ENCODE peak calls at places on chromosomes 4 and X, in six cellular contexts. One of them, this sample, is unnamed.

GRCh38 chrX:79182616-79183015 is 38.1 kb downstream of the GPR174 start:
- DNase-seq in naive thymus-derived CD4-positive, alpha-beta T cell: no peak
- DNase-seq in CD8-positive, alpha-beta memory T cell: no peak
- DNase-seq in transverse colon: no peak
- DNase-seq in Karpas-422: no peak
- DNase-seq in right lobe of liver: no peak
- DNase-seq in this sample: no peak

GRCh38 chrX:72347366-72347765 is 41.7 kb upstream of the CITED1 start:
- DNase-seq in CD8-positive, alpha-beta memory T cell: no peak
- DNase-seq in transverse colon: no peak
- DNase-seq in Karpas-422: no peak
- DNase-seq in right lobe of liver: no peak
- DNase-seq in naive thymus-derived CD4-positive, alpha-beta T cell: no peak
- DNase-seq in this sample: no peak

GRCh38 chr4:1404573-1405248 is 1.5 kb downstream of the NKX1-1 start:
- DNase-seq in naive thymus-derived CD4-positive, alpha-beta T cell: no peak
- DNase-seq in transverse colon: no peak
- DNase-seq in CD8-positive, alpha-beta memory T cell: no peak
- DNase-seq in right lobe of liver: peak; percentile 36
- DNase-seq in Karpas-422: no peak
- DNase-seq in this sample: no peak

GRCh38 chr4:66298596-66298995 is 628.3 kb upstream of the EPHA5 start:
- DNase-seq in right lobe of liver: no peak
- DNase-seq in transverse colon: no peak
- DNase-seq in Karpas-422: no peak
- DNase-seq in naive thymus-derived CD4-positive, alpha-beta T cell: no peak
- DNase-seq in CD8-positive, alpha-beta memory T cell: no peak
- DNase-seq in this sample: no peak

GRCh38 chrX:35166023-35166422 is 223.4 kb downstream of the FAM47B start:
- DNase-seq in right lobe of liver: no peak
- DNase-seq in naive thymus-derived CD4-positive, alpha-beta T cell: no peak
- DNase-seq in CD8-positive, alpha-beta memory T cell: no peak
- DNase-seq in Karpas-422: no peak
- DNase-seq in transverse colon: no peak
- DNase-seq in this sample: no peak

GRCh38 chrX:24955372-24955771 is 60.4 kb downstream of the ARX start:
- DNase-seq in transverse colon: no peak
- DNase-seq in CD8-positive, alpha-beta memory T cell: no peak
- DNase-seq in Karpas-422: no peak
- DNase-seq in naive thymus-derived CD4-positive, alpha-beta T cell: no peak
- DNase-seq in right lobe of liver: no peak
- DNase-seq in this sample: no peak

GRCh38 chr4:80252953-80253352 is 13.5 kb upstream of the FGF5 start:
- DNase-seq in Karpas-422: no peak
- DNase-seq in right lobe of liver: no peak
- DNase-seq in CD8-positive, alpha-beta memory T cell: no peak
- DNase-seq in transverse colon: no peak
- DNase-seq in naive thymus-derived CD4-positive, alpha-beta T cell: no peak
- DNase-seq in this sample: no peak

GRCh38 chr4:124862261-124862660 is 149.7 kb upstream of the ANKRD50 start:
- DNase-seq in naive thymus-derived CD4-positive, alpha-beta T cell: no peak
- DNase-seq in Karpas-422: no peak
- DNase-seq in CD8-positive, alpha-beta memory T cell: no peak
- DNase-seq in right lobe of liver: no peak
- DNase-seq in transverse colon: no peak
- DNase-seq in this sample: no peak

GRCh38 chr4:177574446-177574845 is 132.2 kb upstream of the AGA start:
- DNase-seq in Karpas-422: no peak
- DNase-seq in right lobe of liver: no peak
- DNase-seq in naive thymus-derived CD4-positive, alpha-beta T cell: no peak
- DNase-seq in CD8-positive, alpha-beta memory T cell: no peak
- DNase-seq in transverse colon: no peak
- DNase-seq in this sample: no peak

GRCh38 chrX:13094780-13095425 is 50.5 kb upstream of the FAM9C start:
- DNase-seq in transverse colon: no peak
- DNase-seq in right lobe of liver: no peak
- DNase-seq in Karpas-422: no peak
- DNase-seq in CD8-positive, alpha-beta memory T cell: no peak
- DNase-seq in naive thymus-derived CD4-positive, alpha-beta T cell: no peak
- DNase-seq in this sample: no peak

GRCh38 chr4:140718240-140718639 is 37.9 kb downstream of the TBC1D9 start:
- DNase-seq in right lobe of liver: no peak
- DNase-seq in CD8-positive, alpha-beta memory T cell: no peak
- DNase-seq in transverse colon: no peak
- DNase-seq in naive thymus-derived CD4-positive, alpha-beta T cell: no peak
- DNase-seq in Karpas-422: no peak
- DNase-seq in this sample: no peak

GRCh38 chrX:148874621-148875020 is 374.2 kb downstream of the AFF2 start:
- DNase-seq in right lobe of liver: no peak
- DNase-seq in transverse colon: no peak
- DNase-seq in Karpas-422: no peak
- DNase-seq in CD8-positive, alpha-beta memory T cell: no peak
- DNase-seq in naive thymus-derived CD4-positive, alpha-beta T cell: no peak
- DNase-seq in this sample: no peak

GRCh38 chr4:152327606-152328453 is 208.1 kb downstream of the FBXW7 start:
- DNase-seq in CD8-positive, alpha-beta memory T cell: no peak
- DNase-seq in naive thymus-derived CD4-positive, alpha-beta T cell: no peak
- DNase-seq in right lobe of liver: no peak
- DNase-seq in Karpas-422: no peak
- DNase-seq in transverse colon: no peak
- DNase-seq in this sample: no peak

GRCh38 chrX:7077241-7077909 is 70.1 kb upstream of the STS start:
- DNase-seq in Karpas-422: no peak
- DNase-seq in naive thymus-derived CD4-positive, alpha-beta T cell: no peak
- DNase-seq in right lobe of liver: no peak
- DNase-seq in CD8-positive, alpha-beta memory T cell: no peak
- DNase-seq in transverse colon: no peak
- DNase-seq in this sample: no peak

GRCh38 chr4:146212781-146213180 is 1.6 kb upstream of the REELD1 start:
- DNase-seq in CD8-positive, alpha-beta memory T cell: no peak
- DNase-seq in right lobe of liver: no peak
- DNase-seq in naive thymus-derived CD4-positive, alpha-beta T cell: no peak
- DNase-seq in transverse colon: no peak
- DNase-seq in Karpas-422: no peak
- DNase-seq in this sample: no peak

GRCh38 chr4:157824006-157824405 is 348.8 kb downstream of the GASK1B start:
- DNase-seq in naive thymus-derived CD4-positive, alpha-beta T cell: no peak
- DNase-seq in Karpas-422: no peak
- DNase-seq in transverse colon: no peak
- DNase-seq in CD8-positive, alpha-beta memory T cell: no peak
- DNase-seq in right lobe of liver: no peak
- DNase-seq in this sample: no peak

GRCh38 chr4:119010909-119011606 is 122.4 kb downstream of the SYNPO2 start:
- DNase-seq in naive thymus-derived CD4-positive, alpha-beta T cell: no peak
- DNase-seq in right lobe of liver: no peak
- DNase-seq in CD8-positive, alpha-beta memory T cell: no peak
- DNase-seq in transverse colon: no peak
- DNase-seq in Karpas-422: no peak
- DNase-seq in this sample: no peak

GRCh38 chr4:88208146-88208545 is 49.7 kb upstream of the ABCG2 start:
- DNase-seq in CD8-positive, alpha-beta memory T cell: no peak
- DNase-seq in transverse colon: no peak
- DNase-seq in right lobe of liver: no peak
- DNase-seq in Karpas-422: no peak
- DNase-seq in naive thymus-derived CD4-positive, alpha-beta T cell: no peak
- DNase-seq in this sample: no peak

GRCh38 chrX:149021164-149021563 is 483.9 kb downstream of the IDS start:
- DNase-seq in Karpas-422: no peak
- DNase-seq in transverse colon: no peak
- DNase-seq in right lobe of liver: no peak
- DNase-seq in CD8-positive, alpha-beta memory T cell: no peak
- DNase-seq in naive thymus-derived CD4-positive, alpha-beta T cell: no peak
- DNase-seq in this sample: no peak

GRCh38 chrX:8179653-8180052 is 8.6 kb upstream of the VCX2 start:
- DNase-seq in right lobe of liver: no peak
- DNase-seq in CD8-positive, alpha-beta memory T cell: no peak
- DNase-seq in Karpas-422: no peak
- DNase-seq in transverse colon: no peak
- DNase-seq in naive thymus-derived CD4-positive, alpha-beta T cell: no peak
- DNase-seq in this sample: no peak

GRCh38 chrX:139881130-139881529 is 51.7 kb downstream of the ATP11C start:
- DNase-seq in Karpas-422: no peak
- DNase-seq in transverse colon: no peak
- DNase-seq in CD8-positive, alpha-beta memory T cell: no peak
- DNase-seq in right lobe of liver: no peak
- DNase-seq in naive thymus-derived CD4-positive, alpha-beta T cell: no peak
- DNase-seq in this sample: no peak

GRCh38 chr4:102627831-102628523 is 126.8 kb downstream of the NFKB1 start:
- DNase-seq in CD8-positive, alpha-beta memory T cell: no peak
- DNase-seq in transverse colon: no peak
- DNase-seq in right lobe of liver: no peak
- DNase-seq in Karpas-422: no peak
- DNase-seq in naive thymus-derived CD4-positive, alpha-beta T cell: no peak
- DNase-seq in this sample: no peak

GRCh38 chrX:38277136-38277535 is 50.2 kb downstream of the RPGR start:
- DNase-seq in transverse colon: no peak
- DNase-seq in CD8-positive, alpha-beta memory T cell: no peak
- DNase-seq in right lobe of liver: no peak
- DNase-seq in naive thymus-derived CD4-positive, alpha-beta T cell: no peak
- DNase-seq in Karpas-422: no peak
- DNase-seq in this sample: no peak

GRCh38 chr4:87978656-87979055 is 3.1 kb downstream of the SPP1 start:
- DNase-seq in CD8-positive, alpha-beta memory T cell: no peak
- DNase-seq in naive thymus-derived CD4-positive, alpha-beta T cell: no peak
- DNase-seq in transverse colon: no peak
- DNase-seq in Karpas-422: no peak
- DNase-seq in right lobe of liver: no peak
- DNase-seq in this sample: no peak

GRCh38 chrX:16138108-16138427 is 14.7 kb downstream of the GRPR start:
- DNase-seq in Karpas-422: peak; percentile 79
- DNase-seq in right lobe of liver: no peak
- DNase-seq in naive thymus-derived CD4-positive, alpha-beta T cell: no peak
- DNase-seq in transverse colon: no peak
- DNase-seq in CD8-positive, alpha-beta memory T cell: no peak
- DNase-seq in this sample: no peak

GRCh38 chr4:2062168-2062807 is 3.2 kb downstream of the NAT8L start:
- DNase-seq in naive thymus-derived CD4-positive, alpha-beta T cell: no peak
- DNase-seq in transverse colon: no peak
- DNase-seq in right lobe of liver: no peak
- DNase-seq in Karpas-422: no peak
- DNase-seq in CD8-positive, alpha-beta memory T cell: no peak
- DNase-seq in this sample: no peak

GRCh38 chr4:26884486-26884988 is 23.9 kb downstream of the STIM2 start:
- DNase-seq in CD8-positive, alpha-beta memory T cell: peak; percentile 65
- DNase-seq in right lobe of liver: no peak
- DNase-seq in transverse colon: no peak
- DNase-seq in naive thymus-derived CD4-positive, alpha-beta T cell: peak; percentile 44
- DNase-seq in Karpas-422: peak; percentile 78
- DNase-seq in this sample: no peak

GRCh38 chr4:111268769-111269414 is 646.0 kb upstream of the PITX2 start:
- DNase-seq in transverse colon: no peak
- DNase-seq in Karpas-422: no peak
- DNase-seq in right lobe of liver: no peak
- DNase-seq in CD8-positive, alpha-beta memory T cell: no peak
- DNase-seq in naive thymus-derived CD4-positive, alpha-beta T cell: no peak
- DNase-seq in this sample: no peak

GRCh38 chr4:89108068-89108467 is 3.3 kb upstream of the TIGD2 start:
- DNase-seq in transverse colon: no peak
- DNase-seq in naive thymus-derived CD4-positive, alpha-beta T cell: no peak
- DNase-seq in Karpas-422: no peak
- DNase-seq in right lobe of liver: no peak
- DNase-seq in CD8-positive, alpha-beta memory T cell: no peak
- DNase-seq in this sample: no peak

GRCh38 chrX:38804481-38805293 is 3.4 kb downstream of the MID1IP1 start:
- DNase-seq in CD8-positive, alpha-beta memory T cell: peak; percentile 49
- DNase-seq in Karpas-422: no peak
- DNase-seq in naive thymus-derived CD4-positive, alpha-beta T cell: no peak
- DNase-seq in right lobe of liver: peak; percentile 58
- DNase-seq in transverse colon: peak; percentile 23
- DNase-seq in this sample: no peak

GRCh38 chr4:55284331-55284730 is 61.7 kb upstream of the SRD5A3 start:
- DNase-seq in Karpas-422: no peak
- DNase-seq in naive thymus-derived CD4-positive, alpha-beta T cell: no peak
- DNase-seq in right lobe of liver: no peak
- DNase-seq in transverse colon: no peak
- DNase-seq in CD8-positive, alpha-beta memory T cell: no peak
- DNase-seq in this sample: no peak
- H3K9me3 ChIP-seq in Karpas-422: peaks cover 27% of the 10 kb centered on the region
- H3K9me3 ChIP-seq in naive thymus-derived CD4-positive, alpha-beta T cell: peaks cover 12% of the 10 kb centered on the region
- H3K9me3 ChIP-seq in right lobe of liver: no peaks in the 10 kb centered on the region
- H3K9me3 ChIP-seq in transverse colon: peaks cover 10% of the 10 kb centered on the region
- H3K9me3 ChIP-seq in CD8-positive, alpha-beta memory T cell: no peaks in the 10 kb centered on the region
- H3K9me3 ChIP-seq in this sample: peaks cover 3% of the 10 kb centered on the region

DNA sequence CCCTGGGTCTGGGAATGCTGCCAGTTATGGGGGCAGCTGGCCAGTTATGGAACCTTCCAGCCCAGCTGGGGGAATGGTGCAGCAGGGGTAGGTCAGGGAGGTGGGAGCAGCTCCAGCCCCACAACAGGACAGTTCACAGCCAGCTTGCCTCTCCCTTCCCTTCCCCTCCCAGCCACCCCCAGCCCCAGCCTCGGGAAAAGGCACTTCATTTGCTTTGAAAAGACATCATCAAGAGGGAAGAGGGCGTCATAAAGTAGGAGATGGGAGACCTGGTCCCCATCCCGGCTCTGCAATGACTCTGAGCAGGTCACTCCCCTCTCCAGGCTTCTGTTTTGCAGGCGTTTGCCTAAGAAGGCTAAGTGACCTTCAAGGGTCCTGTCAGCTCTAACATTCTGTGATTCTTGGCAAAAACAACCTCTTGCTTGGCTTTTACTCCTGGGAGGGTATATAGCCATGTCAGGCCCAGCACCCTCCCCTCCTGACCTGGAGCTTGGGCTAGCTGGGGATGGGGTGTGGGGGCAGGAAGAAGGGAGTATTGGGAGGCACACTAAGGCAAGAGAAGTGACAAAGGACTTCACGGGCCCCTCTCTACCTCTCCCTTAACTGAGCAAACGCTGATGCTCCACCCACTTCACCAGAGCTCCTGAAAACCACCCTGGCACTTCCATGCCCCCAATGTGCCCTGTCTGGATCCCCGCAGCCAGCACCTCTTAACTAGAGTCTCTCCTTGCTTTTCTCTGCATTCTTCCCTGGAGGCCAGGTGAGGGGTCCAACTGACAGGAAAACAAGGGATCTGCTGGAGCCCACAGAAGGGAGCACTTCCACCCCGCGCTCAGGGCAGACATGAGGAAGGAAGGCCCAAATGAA is 7.8 kb downstream of the APLN start:
- DNase-seq in right lobe of liver: no peak
- DNase-seq in Karpas-422: no peak
- DNase-seq in CD8-positive, alpha-beta memory T cell: no peak
- DNase-seq in transverse colon: no peak
- DNase-seq in naive thymus-derived CD4-positive, alpha-beta T cell: no peak
- DNase-seq in this sample: no peak
- H3K9me3 ChIP-seq in right lobe of liver: no peaks in the 10 kb centered on the region
- H3K9me3 ChIP-seq in Karpas-422: no peaks in the 10 kb centered on the region
- H3K9me3 ChIP-seq in CD8-positive, alpha-beta memory T cell: no peaks in the 10 kb centered on the region
- H3K9me3 ChIP-seq in transverse colon: no peaks in the 10 kb centered on the region
- H3K9me3 ChIP-seq in naive thymus-derived CD4-positive, alpha-beta T cell: no peaks in the 10 kb centered on the region
- H3K9me3 ChIP-seq in this sample: no peaks in the 10 kb centered on the region

GRCh38 chrX:47644557-47645091 is 5.7 kb downstream of the ELK1 start:
- DNase-seq in Karpas-422: peak; percentile 81
- DNase-seq in naive thymus-derived CD4-positive, alpha-beta T cell: no peak
- DNase-seq in right lobe of liver: no peak
- DNase-seq in CD8-positive, alpha-beta memory T cell: no peak
- DNase-seq in transverse colon: no peak
- DNase-seq in this sample: no peak
- H3K9me3 ChIP-seq in Karpas-422: no peaks in the 10 kb centered on the region
- H3K9me3 ChIP-seq in naive thymus-derived CD4-positive, alpha-beta T cell: no peaks in the 10 kb centered on the region
- H3K9me3 ChIP-seq in right lobe of liver: no peaks in the 10 kb centered on the region
- H3K9me3 ChIP-seq in CD8-positive, alpha-beta memory T cell: no peaks in the 10 kb centered on the region
- H3K9me3 ChIP-seq in transverse colon: no peaks in the 10 kb centered on the region
- H3K9me3 ChIP-seq in this sample: no peaks in the 10 kb centered on the region

GRCh38 chr4:11894976-11895375 is 466.3 kb upstream of the HS3ST1 start:
- DNase-seq in Karpas-422: no peak
- DNase-seq in CD8-positive, alpha-beta memory T cell: no peak
- DNase-seq in right lobe of liver: no peak
- DNase-seq in naive thymus-derived CD4-positive, alpha-beta T cell: no peak
- DNase-seq in transverse colon: no peak
- DNase-seq in this sample: no peak

GRCh38 chr4:11889099-11889498 is 460.4 kb upstream of the HS3ST1 start:
- DNase-seq in transverse colon: no peak
- DNase-seq in naive thymus-derived CD4-positive, alpha-beta T cell: no peak
- DNase-seq in Karpas-422: no peak
- DNase-seq in right lobe of liver: no peak
- DNase-seq in CD8-positive, alpha-beta memory T cell: no peak
- DNase-seq in this sample: no peak
- H3K9me3 ChIP-seq in transverse colon: no peaks in the 10 kb centered on the region
- H3K9me3 ChIP-seq in naive thymus-derived CD4-positive, alpha-beta T cell: no peaks in the 10 kb centered on the region
- H3K9me3 ChIP-seq in Karpas-422: peaks cover 28% of the 10 kb centered on the region
- H3K9me3 ChIP-seq in right lobe of liver: no peaks in the 10 kb centered on the region
- H3K9me3 ChIP-seq in CD8-positive, alpha-beta memory T cell: no peaks in the 10 kb centered on the region
- H3K9me3 ChIP-seq in this sample: no peaks in the 10 kb centered on the region

This sample was measured in T-helper 17 cell.